ENCODE peak calls at places on chromosomes 5 and 9, in six cellular contexts. F, E, V, Z, L and K are unnamed samples.

GRCh38 chr5:178389031-178389729 is 156.6 kb upstream of the PHYKPL start:
- DNase-seq in E (no peak), L (no peak), V (no peak), Z (no peak), F (no peak), K (no peak)

GRCh38 chr5:111469293-111469896 is 42.9 kb downstream of the STARD4 start:
- DNase-seq in V (no peak), F (no peak), L (no peak), Z (no peak), E (no peak), K (no peak)

GRCh38 chr5:65482727-65483473 is 1.2 kb upstream of the ADAMTS6 start:
- DNase-seq in Z (peak; percentile 7), L (no peak), F (peak; percentile 30), V (peak; percentile 66), E (peak; percentile 69), K (no peak)

GRCh38 chr9:132721661-132722060 is 51.4 kb downstream of the GTF3C4 start:
- DNase-seq in F (no peak), E (no peak), L (no peak), Z (no peak), V (no peak), K (no peak)

GRCh38 chr5:59766394-59766793 is 127.1 kb downstream of the PDE4D start:
- DNase-seq in E (no peak), Z (no peak), L (no peak), F (peak; percentile 4), V (peak; percentile 62), K (no peak)

GRCh38 chr5:162248107-162248713 is 180.6 kb downstream of the GABRG2 start:
- DNase-seq in Z (no peak), E (peak; percentile 19), F (no peak), L (no peak), V (no peak), K (no peak)

GRCh38 chr9:88535226-88535931 is 401 bp downstream of the NXNL2 start:
- DNase-seq in V (no peak), Z (no peak), E (peak; percentile 7), L (no peak), F (no peak), K (no peak)

GRCh38 chr5:1037671-1038416 is 29.2 kb downstream of the NKD2 start:
- DNase-seq in E (no peak), F (no peak), Z (no peak), V (no peak), L (no peak), K (no peak)

GRCh38 chr9:618478-618877 is 223.0 kb upstream of the DMRT1 start:
- DNase-seq in Z (no peak), V (no peak), E (no peak), L (no peak), F (no peak), K (no peak)

GRCh38 chr9:120579139-120579749 is 723 bp downstream of the CDK5RAP2 start:
- DNase-seq in F (no peak), V (no peak), Z (no peak), L (no peak), E (peak; percentile 28), K (peak; percentile 49)

GRCh38 chr9:16871358-16872151 is 1.1 kb upstream of the BNC2 start:
- DNase-seq in E (peak; percentile 54), F (peak; percentile 42), Z (peak; percentile 8), V (no peak), L (no peak), K (no peak)

GRCh38 chr5:522899-523657 is 1.2 kb downstream of the SLC9A3 start:
- DNase-seq in Z (no peak), V (peak; percentile 80), F (no peak), E (no peak), L (no peak), K (peak; percentile 92)

GRCh38 chr5:120091376-120091948 is 372.6 kb upstream of the PRR16 start:
- DNase-seq in E (no peak), L (no peak), V (no peak), Z (no peak), F (no peak), K (no peak)

GRCh38 chr5:83577036-83577636 is 105.6 kb downstream of the VCAN start:
- DNase-seq in Z (no peak), E (peak; percentile 27), F (no peak), L (no peak), V (no peak), K (no peak)

GRCh38 chr5:176883700-176884570 is 15.2 kb downstream of the HK3 start:
- DNase-seq in F (no peak), L (no peak), V (no peak), Z (no peak), E (no peak), K (no peak)

GRCh38 chr5:141657937-141658545 is 6.8 kb upstream of the FCHSD1 start:
- DNase-seq in E (peak; percentile 88), V (no peak), F (no peak), Z (no peak), L (no peak), K (no peak)

GRCh38 chr5:64188776-64189175 is 23.1 kb downstream of the RNF180 start:
- DNase-seq in V (no peak), F (no peak), L (no peak), Z (no peak), E (no peak), K (no peak)

GRCh38 chr9:87236546-87236945 is 261.1 kb upstream of the DAPK1 start:
- DNase-seq in V (no peak), E (no peak), L (no peak), Z (no peak), F (no peak), K (no peak)

GRCh38 chr5:54630738-54631369 is 113.3 kb downstream of the SNX18 start:
- DNase-seq in E (no peak), V (no peak), Z (no peak), L (no peak), F (peak; percentile 20), K (no peak)

GRCh38 chr9:3733039-3733408 is 207.2 kb upstream of the RFX3 start:
- DNase-seq in F (no peak), V (no peak), L (no peak), E (no peak), Z (no peak), K (no peak)

GRCh38 chr5:139845846-139846681 is 50.5 kb downstream of the PSD2 start:
- DNase-seq in F (peak; percentile 35), E (no peak), L (peak; percentile 18), Z (no peak), V (no peak), K (no peak)

GRCh38 chr9:111298831-111299603 is 31.0 kb downstream of the OR2K2 start:
- DNase-seq in L (no peak), E (peak; percentile 68), V (peak; percentile 58), F (peak; percentile 31), Z (no peak), K (peak; percentile 26)

GRCh38 chr9:88477300-88477751 is 57.7 kb upstream of the NXNL2 start:
- DNase-seq in V (no peak), E (peak; percentile 89), Z (no peak), F (no peak), L (no peak), K (no peak)

GRCh38 chr5:163569284-163569683 is 63.9 kb downstream of the MAT2B start:
- DNase-seq in E (peak; percentile 12), F (no peak), V (peak; percentile 22), L (no peak), Z (no peak), K (no peak)